ENCODE peak calls at places on chromosomes 5 and 9, in ten cellular contexts. S, T, W, I, M, X, J, R, C and N are unnamed samples.

GRCh38 chr5:93100433-93100832 is 480.6 kb downstream of the NR2F1-AS1 start:
- DNase-seq in R (peak; percentile 43), S (peak; percentile 23), W (no peak), J (no peak), T (no peak), I (no peak), X (no peak), M (peak; percentile 72), C (no peak), N (no peak)

GRCh38 chr9:81814794-81815464 is 113.3 kb upstream of the SPATA31D4 start:
- DNase-seq in C (no peak), X (no peak), J (no peak), I (no peak), W (no peak), M (peak; percentile 18), T (no peak), S (peak; percentile 84), R (no peak), N (no peak)

GRCh38 chr9:134211811-134212460 is 47.6 kb upstream of the RNU6ATAC start:
- DNase-seq in R (no peak), M (no peak), C (peak; percentile 21), W (no peak), S (no peak), T (peak; percentile 53), I (no peak), J (peak; percentile 11), X (no peak), N (no peak)

GRCh38 chr5:68793074-68793473 is 300.7 kb upstream of the SLC30A5 start:
- DNase-seq in M (no peak), X (no peak), S (no peak), T (no peak), C (no peak), W (no peak), I (no peak), R (no peak), J (no peak), N (no peak)

GRCh38 chr9:33263936-33264472 is 504 bp downstream of the BAG1 start:
- DNase-seq in M (no peak), T (no peak), I (no peak), X (peak; percentile 57), S (no peak), J (peak; percentile 58), C (no peak), R (no peak), W (peak; percentile 27), N (peak; percentile 72)

GRCh38 chr5:2946315-2946714 is 194.8 kb upstream of the IRX2 start:
- DNase-seq in M (no peak), I (no peak), X (no peak), R (no peak), S (no peak), C (no peak), T (no peak), W (no peak), J (no peak), N (no peak)

GRCh38 chr9:116193636-116194035 is 40.0 kb downstream of the PAPPA start:
- DNase-seq in J (no peak), R (peak; percentile 62), W (no peak), T (no peak), X (no peak), M (peak; percentile 80), S (peak; percentile 83), C (no peak), I (peak; percentile 39), N (peak; percentile 47)

GRCh38 chr9:88476491-88477271 is 58.3 kb upstream of the NXNL2 start:
- DNase-seq in R (no peak), S (no peak), M (peak; percentile 33), T (no peak), W (no peak), I (peak; percentile 29), J (no peak), C (no peak), X (no peak), N (peak; percentile 11)

GRCh38 chr5:132405646-132406045 is 36.1 kb downstream of the SLC22A5 start:
- DNase-seq in C (no peak), W (no peak), M (no peak), X (no peak), S (no peak), T (no peak), J (no peak), I (no peak), R (no peak), N (no peak)

GRCh38 chr5:96968074-96968473 is 32.2 kb downstream of the LNPEP start:
- DNase-seq in C (no peak), T (no peak), M (peak; percentile 57), X (peak; percentile 7), S (peak; percentile 21), J (no peak), R (peak; percentile 55), W (no peak), I (no peak), N (peak; percentile 51)

GRCh38 chr9:134895849-134896833 is 15.5 kb downstream of the FCN2 start:
- DNase-seq in C (no peak), J (peak; percentile 92), M (peak; percentile 82), T (peak; percentile 37), W (no peak), X (peak; percentile 72), I (no peak), S (peak; percentile 55), R (peak; percentile 86), N (peak; percentile 51)

GRCh38 chr9:133788819-133789733 is 50.9 kb upstream of the SARDH start:
- DNase-seq in W (no peak), C (no peak), X (no peak), R (no peak), I (no peak), T (no peak), S (no peak), J (peak; percentile 62), M (no peak), N (no peak)

GRCh38 chr9:14687042-14687719 is 6.1 kb downstream of the ZDHHC21 start:
- DNase-seq in W (no peak), S (peak; percentile 58), C (no peak), J (no peak), M (peak; percentile 92), T (no peak), X (no peak), R (peak; percentile 74), I (no peak), N (peak; percentile 42)

GRCh38 chr9:130382086-130382485 is 62.7 kb upstream of the ASS1 start:
- DNase-seq in J (no peak), I (no peak), M (no peak), T (no peak), W (no peak), R (no peak), X (no peak), S (no peak), C (no peak), N (no peak)

GRCh38 chr5:138463335-138464017 is 1.8 kb upstream of the EGR1 start:
- DNase-seq in M (no peak), C (no peak), T (no peak), X (no peak), S (no peak), W (no peak), R (peak; percentile 27), I (no peak), J (no peak), N (no peak)

GRCh38 chr9:129596541-129597328 is 24.2 kb downstream of the C9orf50 start:
- DNase-seq in M (peak; percentile 78), R (peak; percentile 77), X (peak; percentile 55), W (no peak), J (peak; percentile 83), T (peak; percentile 77), S (no peak), C (no peak), I (no peak), N (peak; percentile 73)

DNA sequence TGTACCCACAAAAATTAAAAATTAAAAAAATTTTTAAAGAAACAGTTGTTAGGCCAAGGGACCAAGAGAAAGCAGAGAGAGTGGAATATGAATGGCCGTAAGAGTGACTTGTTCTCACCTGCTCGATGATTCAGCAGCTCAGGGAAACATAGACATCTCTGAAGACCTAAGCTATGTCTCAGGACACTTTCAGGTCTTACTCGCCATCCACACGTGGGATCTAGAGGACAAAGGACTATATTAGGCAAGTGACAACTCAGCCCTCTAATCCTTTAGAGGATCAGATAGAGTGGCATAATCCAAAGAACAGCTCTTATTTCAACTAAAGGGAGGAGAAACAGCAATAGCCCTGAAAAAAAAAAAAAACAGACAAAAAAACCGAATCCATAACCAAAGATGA is 95.7 kb downstream of the KIAA1958 start:
- DNase-seq in R (no peak), C (no peak), T (no peak), S (peak; percentile 50), J (no peak), M (no peak), W (no peak), X (no peak), I (no peak), N (no peak)
- H3K4me3 ChIP-seq in R (no peak overlapping the region), C (no peak overlapping the region), T (no peak overlapping the region), S (no peak overlapping the region), J (no peak overlapping the region), M (no peak overlapping the region), W (no peak overlapping the region), X (no peak overlapping the region), I (no peak overlapping the region), N (no peak overlapping the region)

DNA sequence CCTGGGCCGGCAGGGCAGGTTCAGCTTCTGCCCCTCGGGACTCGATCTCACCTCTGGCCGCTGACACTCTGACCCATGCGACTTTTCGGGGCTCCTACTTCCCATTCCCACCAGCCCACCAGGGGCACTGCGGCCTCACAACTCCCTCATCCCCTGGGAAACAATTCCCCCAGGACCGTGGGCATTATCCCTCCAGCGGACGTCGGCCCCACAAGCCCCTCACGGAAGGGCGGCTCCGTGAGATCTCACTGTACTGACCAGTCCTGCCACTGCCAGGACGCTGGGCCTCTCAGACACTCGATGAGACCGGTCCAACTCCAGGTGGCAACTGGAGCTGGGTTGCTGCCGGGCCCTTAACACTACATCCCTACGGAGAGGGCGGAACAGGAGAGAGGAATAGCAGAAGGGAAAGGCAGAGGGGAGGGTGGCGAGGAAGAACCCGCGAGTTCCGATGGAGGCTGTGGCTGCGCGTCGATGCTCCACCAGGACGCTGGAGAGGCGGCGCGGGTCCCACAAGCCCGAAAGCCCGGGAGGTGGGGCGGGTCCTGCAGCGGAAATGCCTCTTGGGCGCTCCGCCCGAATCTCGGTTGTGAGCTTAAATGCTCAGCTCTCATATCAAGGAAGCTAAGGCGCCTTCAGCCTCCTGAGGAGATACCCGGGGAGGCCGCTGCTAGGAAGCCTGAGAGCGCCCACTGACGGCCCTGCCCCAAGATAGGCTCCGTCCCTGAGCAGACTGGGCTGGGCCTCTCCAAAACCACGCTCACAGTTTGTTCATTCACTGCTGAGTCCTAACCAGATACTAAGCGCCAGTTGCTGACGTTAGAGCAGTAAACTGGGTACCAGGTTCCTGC is 36.3 kb downstream of the VCP start:
- DNase-seq in C (no peak), W (peak; percentile 23), R (peak; percentile 77), I (no peak), J (peak; percentile 54), X (no peak), S (no peak), T (peak; percentile 79), M (peak; percentile 66), N (no peak)
- H3K4me3 ChIP-seq in C (no peak overlapping the region), W (no peak overlapping the region), R (peak overlapping the region; percentile 36), I (no peak overlapping the region), J (peak overlapping the region; percentile 31), X (no peak overlapping the region), S (no peak overlapping the region), T (peak overlapping the region; percentile 40), M (peak overlapping the region; percentile 37), N (peak overlapping the region; percentile 55)

GRCh38 chr9:37410969-37411785 is 11.3 kb upstream of the GRHPR start:
- DNase-seq in X (no peak), M (peak; percentile 40), S (peak; percentile 25), I (no peak), J (no peak), W (no peak), R (no peak), C (no peak), T (no peak), N (peak; percentile 58)
- H3K4me3 ChIP-seq in X (no peak overlapping the region), M (no peak overlapping the region), S (no peak overlapping the region), I (no peak overlapping the region), J (no peak overlapping the region), W (no peak overlapping the region), R (no peak overlapping the region), C (no peak overlapping the region), T (no peak overlapping the region), N (no peak overlapping the region)

GRCh38 chr5:148421661-148422060 is 37.9 kb downstream of the FBXO38 start:
- DNase-seq in J (no peak), I (no peak), R (no peak), M (no peak), X (no peak), W (no peak), S (peak; percentile 9), C (no peak), T (no peak), N (no peak)
- H3K4me3 ChIP-seq in J (no peak overlapping the region), I (no peak overlapping the region), R (no peak overlapping the region), M (no peak overlapping the region), X (no peak overlapping the region), W (no peak overlapping the region), S (no peak overlapping the region), C (no peak overlapping the region), T (no peak overlapping the region), N (no peak overlapping the region)